ENCODE peak calls at places on chromosomes 2 and 18, in seven cellular contexts. N is neural progenitor cell; Z is suprapubic skin; R is fibroblast of the aortic adventitia; E is A549; F is activated CD8-positive, alpha-beta T cell treated with anti-CD3 and anti-CD28 coated beads for 36 hours; T is brain microvascular endothelial cell. P is an unnamed sample.

GRCh38 chr2:241659150-241659739 is 21.8 kb downstream of the ATG4B start:
- DNase-seq in N (peak; percentile 61), Z (no peak), R (peak; percentile 77), E (peak; percentile 27), F (peak; percentile 58), T (peak; percentile 78), P (no peak)

GRCh38 chr18:77101410-77102245 is 31.0 kb downstream of the MBP start:
- DNase-seq in N (no peak), Z (peak; percentile 92), R (peak; percentile 98), E (peak; percentile 86), F (peak; percentile 78), T (peak; percentile 96), P (peak; percentile 66)

GRCh38 chr2:59413751-59414570 is 1139.5 kb downstream of the BCL11A start:
- DNase-seq in N (no peak), Z (no peak), R (no peak), E (no peak), F (no peak), T (no peak), P (no peak)

GRCh38 chr2:223944166-223944703 is 900 bp downstream of the WDFY1 start:
- DNase-seq in N (peak; percentile 71), Z (no peak), R (no peak), E (no peak), F (peak; percentile 51), T (no peak), P (no peak)

GRCh38 chr18:24063121-24063731 is 48.7 kb downstream of the TTC39C start:
- DNase-seq in N (no peak), Z (no peak), R (peak; percentile 47), E (peak; percentile 15), F (no peak), T (peak; percentile 56), P (no peak)

GRCh38 chr2:10755621-10756020 is 34.2 kb downstream of the ATP6V1C2 start:
- DNase-seq in N (no peak), Z (no peak), R (no peak), E (no peak), F (no peak), T (no peak), P (no peak)

GRCh38 chr2:127415593-127416485 is 2.4 kb upstream of the PROC start:
- DNase-seq in N (peak; percentile 90), Z (no peak), R (no peak), E (peak; percentile 70), F (peak; percentile 90), T (no peak), P (peak; percentile 84)

GRCh38 chr2:195706161-195706900 is 49.3 kb downstream of the SLC39A10 start:
- DNase-seq in N (peak; percentile 51), Z (no peak), R (peak; percentile 69), E (no peak), F (no peak), T (peak; percentile 12), P (no peak)

GRCh38 chr2:160254363-160254762 is 54.3 kb upstream of the ITGB6 start:
- DNase-seq in N (no peak), Z (no peak), R (no peak), E (no peak), F (no peak), T (no peak), P (no peak)

GRCh38 chr18:10413722-10414121 is 40.7 kb upstream of the APCDD1 start:
- DNase-seq in N (no peak), Z (no peak), R (no peak), E (no peak), F (no peak), T (no peak), P (no peak)

GRCh38 chr2:223613017-223613950 is 11.1 kb upstream of the SCG2 start:
- DNase-seq in N (peak; percentile 55), Z (peak; percentile 87), R (peak; percentile 98), E (peak; percentile 90), F (no peak), T (peak; percentile 98), P (no peak)

GRCh38 chr2:241410739-241411176 is 54.7 kb downstream of the FARP2 start:
- DNase-seq in N (no peak), Z (no peak), R (no peak), E (no peak), F (no peak), T (peak; percentile 89), P (no peak)

GRCh38 chr2:191746306-191746705 is 68.4 kb downstream of the NABP1 start:
- DNase-seq in N (no peak), Z (no peak), R (peak; percentile 87), E (no peak), F (no peak), T (no peak), P (no peak)

GRCh38 chr2:58834404-58834803 is 593.3 kb upstream of the FANCL start:
- DNase-seq in N (peak; percentile 74), Z (no peak), R (peak; percentile 9), E (no peak), F (peak; percentile 18), T (peak; percentile 43), P (peak; percentile 2)

GRCh38 chr2:44802409-44803099 is 138.9 kb upstream of the SIX3 start:
- DNase-seq in N (peak; percentile 96), Z (no peak), R (no peak), E (no peak), F (no peak), T (no peak), P (no peak)

GRCh38 chr18:12008181-12008767 is 27.0 kb downstream of the IMPA2 start:
- DNase-seq in N (no peak), Z (no peak), R (no peak), E (no peak), F (no peak), T (no peak), P (no peak)

GRCh38 chr2:86224645-86225355 is 25.5 kb downstream of the MRPL35 start:
- DNase-seq in N (no peak), Z (no peak), R (peak; percentile 23), E (no peak), F (no peak), T (no peak), P (peak; percentile 38)

GRCh38 chr2:53767405-53768232 is at the start of gene CHAC2:
- DNase-seq in N (peak; percentile 87), Z (peak; percentile 92), R (peak; percentile 76), E (peak; percentile 83), F (peak; percentile 94), T (peak; percentile 74), P (peak; percentile 90)
- TF ChIP-seq CTCF in N (peak; percentile 45), Z (peak; percentile 55), R (peak; percentile 59), E (no peak), F (peak; percentile 26), T (peak; percentile 69), P (no peak)

GRCh38 chr2:158346041-158346440 is 110.5 kb downstream of the CCDC148 start:
- DNase-seq in N (no peak), Z (no peak), R (no peak), E (no peak), F (no peak), T (no peak), P (no peak)
- TF ChIP-seq CTCF in N (no peak), Z (no peak), R (no peak), E (no peak), F (no peak), T (no peak), P (no peak)

GRCh38 chr2:202033317-202034248 is at the start of gene FZD7:
- DNase-seq in N (peak; percentile 97), Z (peak; percentile 96), R (peak; percentile 91), E (peak; percentile 72), F (peak; percentile 87), T (peak; percentile 84), P (peak; percentile 92)

GRCh38 chr2:202034249-202035088 is 814 bp downstream of the FZD7 start:
- DNase-seq in N (peak; percentile 65), Z (no peak), R (peak; percentile 50), E (peak; percentile 16), F (peak; percentile 47), T (peak; percentile 33), P (peak; percentile 32)

GRCh38 chr2:202035941-202036372 is 2.3 kb downstream of the FZD7 start:
- DNase-seq in N (peak; percentile 60), Z (no peak), R (peak; percentile 15), E (no peak), F (no peak), T (no peak), P (no peak)

GRCh38 chr2:202036601-202037037 is 3.0 kb downstream of the FZD7 start:
- DNase-seq in N (peak; percentile 91), Z (no peak), R (peak; percentile 23), E (no peak), F (no peak), T (no peak), P (no peak)

DNA sequence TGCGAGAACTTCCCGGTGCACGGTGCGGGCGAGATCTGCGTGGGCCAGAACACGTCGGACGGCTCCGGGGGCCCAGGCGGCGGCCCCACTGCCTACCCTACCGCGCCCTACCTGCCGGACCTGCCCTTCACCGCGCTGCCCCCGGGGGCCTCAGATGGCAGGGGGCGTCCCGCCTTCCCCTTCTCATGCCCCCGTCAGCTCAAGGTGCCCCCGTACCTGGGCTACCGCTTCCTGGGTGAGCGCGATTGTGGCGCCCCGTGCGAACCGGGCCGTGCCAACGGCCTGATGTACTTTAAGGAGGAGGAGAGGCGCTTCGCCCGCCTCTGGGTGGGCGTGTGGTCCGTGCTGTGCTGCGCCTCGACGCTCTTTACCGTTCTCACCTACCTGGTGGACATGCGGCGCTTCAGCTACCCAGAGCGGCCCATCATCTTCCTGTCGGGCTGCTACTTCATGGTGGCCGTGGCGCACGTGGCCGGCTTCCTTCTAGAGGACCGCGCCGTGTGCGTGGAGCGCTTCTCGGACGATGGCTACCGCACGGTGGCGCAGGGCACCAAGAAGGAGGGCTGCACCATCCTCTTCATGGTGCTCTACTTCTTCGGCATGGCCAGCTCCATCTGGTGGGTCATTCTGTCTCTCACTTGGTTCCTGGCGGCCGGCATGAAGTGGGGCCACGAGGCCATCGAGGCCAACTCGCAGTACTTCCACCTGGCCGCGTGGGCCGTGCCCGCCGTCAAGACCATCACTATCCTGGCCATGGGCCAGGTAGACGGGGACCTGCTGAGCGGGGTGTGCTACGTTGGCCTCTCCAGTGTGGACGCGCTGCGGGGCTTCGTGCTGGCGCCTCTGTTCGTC is 1.7 kb downstream of the FZD7 start:
- DNase-seq in N (peak; percentile 85), Z (peak; percentile 83), R (peak; percentile 66), E (no peak), F (peak; percentile 53), T (peak; percentile 48), P (no peak)
- TF ChIP-seq CTCF in N (peak; percentile 74), Z (peak; percentile 51), R (peak; percentile 55), E (no peak), F (no peak), T (peak; percentile 79), P (peak; percentile 33)

DNA sequence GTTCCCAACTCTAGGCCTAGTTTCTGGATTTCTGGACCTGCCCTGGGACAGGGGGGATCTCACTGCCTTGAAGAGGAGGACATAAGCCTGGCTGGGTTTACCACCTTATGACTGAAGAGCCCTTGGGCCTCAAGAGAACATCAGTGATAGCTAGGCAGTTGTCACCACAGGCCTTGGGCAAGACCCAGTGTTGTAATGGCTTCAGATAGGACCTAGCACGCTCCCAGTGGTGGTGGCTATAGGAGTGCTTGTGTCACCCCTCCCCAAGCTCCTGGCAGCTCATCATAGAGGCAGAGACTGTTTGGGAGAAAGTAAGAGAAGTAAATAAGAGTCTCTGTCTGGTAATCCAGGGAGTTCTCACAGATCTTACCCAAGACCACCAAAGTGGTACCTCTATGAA is 19.4 kb upstream of the EVA1A start:
- DNase-seq in N (no peak), Z (no peak), R (no peak), E (no peak), F (no peak), T (no peak), P (no peak)
- TF ChIP-seq CTCF in N (no peak), Z (no peak), R (no peak), E (no peak), F (no peak), T (no peak), P (no peak)

DNA sequence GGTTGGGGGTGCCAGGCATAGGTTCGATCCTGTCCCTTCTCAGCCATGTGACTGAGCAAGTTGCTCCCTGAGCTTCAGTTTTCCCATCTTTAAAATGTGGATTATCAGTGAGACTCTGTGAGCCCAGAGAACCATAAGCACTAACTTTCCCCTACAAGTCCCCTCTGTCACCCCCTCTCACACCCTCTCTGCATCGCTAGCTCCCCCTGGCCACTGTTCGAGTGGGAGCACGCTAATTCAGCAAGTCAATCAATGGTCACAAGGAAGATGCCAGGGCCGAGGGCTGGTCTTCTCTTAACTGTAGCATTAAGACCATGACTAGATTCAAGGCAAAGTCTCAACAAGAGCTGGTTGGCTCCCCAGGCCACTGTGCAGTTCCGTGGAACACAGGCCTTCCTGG is 66.2 kb downstream of the BCL2L11 start:
- DNase-seq in N (no peak), Z (no peak), R (no peak), E (no peak), F (no peak), T (no peak), P (no peak)
- TF ChIP-seq CTCF in N (peak; percentile 6), Z (no peak), R (no peak), E (no peak), F (no peak), T (peak; percentile 2), P (no peak)

P was measured in GM10248.